ENCODE peak calls at places on chromosomes 4 and X, in nine cellular contexts. Y is GM20000; X is HFF-Myc; E is CD4-positive, alpha-beta memory T cell; L is pancreas; A is thyroid gland; S is fibroblast of pulmonary artery; H is tibial artery; U is effector memory CD8-positive, alpha-beta T cell. J is an unnamed sample.

GRCh38 chr4:23728971-23729370 is 160.9 kb downstream of the PPARGC1A start:
- DNase-seq in Y (no peak), X (no peak), E (no peak), L (no peak), A (no peak), S (no peak), H (no peak), U (no peak), J (no peak)

GRCh38 chr4:16264798-16265197 is 38.5 kb upstream of the TAPT1 start:
- DNase-seq in Y (peak; percentile 57), X (peak; percentile 15), E (peak; percentile 39), L (no peak), A (no peak), S (peak; percentile 73), H (no peak), U (no peak), J (peak; percentile 55)

GRCh38 chrX:108439434-108439883 is at the start of gene COL4A5:
- DNase-seq in Y (no peak), X (peak; percentile 40), E (peak; percentile 5), L (peak; percentile 40), A (peak; percentile 64), S (peak; percentile 92), H (peak; percentile 26), U (no peak), J (no peak)

GRCh38 chr4:127997534-127998388 is 32.6 kb downstream of the ABHD18 start:
- DNase-seq in Y (peak; percentile 61), X (no peak), E (no peak), L (no peak), A (no peak), S (peak; percentile 64), H (no peak), U (no peak), J (peak; percentile 29)

GRCh38 chr4:2823301-2823670 is 20.4 kb upstream of the ADD1 start:
- DNase-seq in Y (no peak), X (no peak), E (no peak), L (no peak), A (no peak), S (no peak), H (no peak), U (no peak), J (no peak)

GRCh38 chrX:110791206-110791605 is 4.4 kb downstream of the CHRDL1 start:
- DNase-seq in Y (no peak), X (no peak), E (no peak), L (no peak), A (no peak), S (no peak), H (no peak), U (no peak), J (no peak)

GRCh38 chrX:39125834-39126233 is 324.6 kb downstream of the MID1IP1 start:
- DNase-seq in Y (no peak), X (no peak), E (no peak), L (peak; percentile 29), A (no peak), S (no peak), H (peak; percentile 20), U (no peak), J (no peak)

GRCh38 chr4:119536572-119537528 is 91.8 kb downstream of the PDE5A start:
- DNase-seq in Y (no peak), X (no peak), E (no peak), L (no peak), A (no peak), S (peak; percentile 49), H (no peak), U (no peak), J (no peak)

GRCh38 chr4:15186149-15186548 is 183.9 kb downstream of the CPEB2 start:
- DNase-seq in Y (no peak), X (no peak), E (no peak), L (no peak), A (no peak), S (peak; percentile 87), H (no peak), U (no peak), J (no peak)

GRCh38 chr4:80007745-80008149 is 65.3 kb downstream of the ANTXR2 start:
- DNase-seq in Y (no peak), X (no peak), E (no peak), L (no peak), A (no peak), S (peak; percentile 29), H (no peak), U (no peak), J (no peak)

GRCh38 chr4:37928421-37928820 is 31.8 kb upstream of the PTTG2 start:
- DNase-seq in Y (no peak), X (no peak), E (no peak), L (no peak), A (no peak), S (no peak), H (no peak), U (no peak), J (no peak)

GRCh38 chr4:128690009-128690408 is 119.5 kb upstream of the JADE1 start:
- DNase-seq in Y (no peak), X (no peak), E (no peak), L (no peak), A (no peak), S (no peak), H (no peak), U (no peak), J (no peak)

GRCh38 chr4:142402925-142403324 is 443.2 kb downstream of the INPP4B start:
- DNase-seq in Y (no peak), X (no peak), E (no peak), L (no peak), A (no peak), S (peak; percentile 63), H (no peak), U (no peak), J (no peak)

J was measured in naive B cell.